ENCODE peak calls at places on chromosomes 13 and 19, in eight cellular contexts. T is nephron progenitor cell; J is NCI-H510A; K is HCT116; C is CD8-positive, alpha-beta memory T cell; E is islet precursor cell; Q is fibroblast of the aortic adventitia; R is iPS-NIHi11. W is an unnamed sample.

GRCh38 chr13:100875392-100876043 is 200.9 kb upstream of the TMTC4 start:
- DNase-seq in E (no peak), C (no peak), K (no peak), R (no peak), Q (peak; percentile 97), J (no peak), T (no peak), W (no peak)

GRCh38 chr19:45058622-45059159 is 17.6 kb downstream of the ZNF296 start:
- DNase-seq in E (no peak), Q (no peak), T (no peak), R (no peak), J (no peak), C (no peak), K (no peak), W (no peak)

GRCh38 chr13:24627090-24627714 is 53.0 kb upstream of the ATP12A start:
- DNase-seq in R (peak; percentile 86), E (peak; percentile 89), Q (no peak), C (no peak), K (peak; percentile 4), T (peak; percentile 83), J (no peak), W (peak; percentile 95)

GRCh38 chr19:37691881-37692504 is 27.6 kb downstream of the ZNF607 start:
- DNase-seq in C (peak; percentile 74), Q (peak; percentile 65), K (no peak), E (peak; percentile 91), R (peak; percentile 83), J (peak; percentile 52), T (peak; percentile 66), W (peak; percentile 91)

GRCh38 chr13:95858286-95859075 is 181.5 kb downstream of the DNAJC3 start:
- DNase-seq in C (no peak), J (no peak), K (no peak), Q (peak; percentile 87), E (no peak), R (no peak), T (no peak), W (no peak)

GRCh38 chr19:53132231-53132991 is at the start of gene ZNF415:
- DNase-seq in C (peak; percentile 37), J (no peak), K (no peak), E (peak; percentile 89), R (peak; percentile 94), T (peak; percentile 86), Q (peak; percentile 47), W (peak; percentile 95)

GRCh38 chr13:21022694-21023325 is 38.6 kb downstream of the LATS2 start:
- DNase-seq in C (no peak), T (peak; percentile 20), E (peak; percentile 47), R (no peak), K (no peak), Q (no peak), J (no peak), W (peak; percentile 55)

GRCh38 chr13:49890376-49890775 is 45.8 kb downstream of the SPRYD7 start:
- DNase-seq in K (no peak), J (no peak), R (no peak), Q (no peak), E (no peak), T (no peak), C (no peak), W (no peak)

GRCh38 chr13:99916366-99917103 is 55.0 kb downstream of the ZIC5 start:
- DNase-seq in Q (peak; percentile 79), J (no peak), K (peak; percentile 73), R (peak; percentile 84), T (no peak), C (peak; percentile 29), E (no peak), W (peak; percentile 67)

GRCh38 chr13:20492036-20492435 is 33.6 kb downstream of the CRYL1 start:
- DNase-seq in T (no peak), J (no peak), Q (no peak), C (no peak), K (no peak), R (no peak), E (no peak), W (no peak)

GRCh38 chr19:13599681-13600080 is 93.4 kb upstream of the CACNA1A start:
- DNase-seq in T (no peak), J (peak; percentile 53), E (no peak), C (no peak), Q (no peak), K (no peak), R (no peak), W (no peak)

GRCh38 chr13:25352230-25352629 is 19.5 kb upstream of the ATP8A2 start:
- DNase-seq in J (no peak), R (no peak), E (no peak), Q (peak; percentile 10), T (no peak), K (no peak), C (no peak), W (no peak)

GRCh38 chr19:16293133-16294085 is 31.2 kb upstream of the KLF2 start:
- DNase-seq in T (peak; percentile 19), C (no peak), J (no peak), R (no peak), E (no peak), Q (peak; percentile 100), K (no peak), W (no peak)

GRCh38 chr13:82206241-82206640 is 1676.0 kb downstream of the SLITRK1 start:
- DNase-seq in Q (no peak), T (no peak), E (no peak), K (no peak), J (no peak), R (no peak), C (no peak), W (no peak)

W was measured in endodermal cell.